ENCODE peak calls at places on chromosomes 16 and 17, in seven cellular contexts. V is GM12864, Q is A673, M is A549, S is AG09319, C is fibroblast of pulmonary artery, P is HFFc6. F is an unnamed sample.
A peak's percentile ranks its signal among the peaks of the same experiment; 100 is the strongest.

GRCh38 chr16:1887711-1888354 is 15.9 kb upstream of the MEIOB start:
- DNase-seq in C (no peak), Q (no peak), S (no peak), M (no peak), V (no peak), P (no peak), F (peak; percentile 47)

GRCh38 chr16:57184890-57185445 is 871 bp downstream of the PSME3IP1 start:
- DNase-seq in V (no peak), Q (no peak), M (no peak), P (no peak), S (no peak), C (no peak), F (no peak)

GRCh38 chr16:65106792-65107191 is 15.1 kb downstream of the CDH11 start:
- DNase-seq in C (peak; percentile 25), M (no peak), V (no peak), Q (no peak), P (no peak), S (no peak), F (no peak)

GRCh38 chr16:71358464-71359031 is at the start of gene CALB2:
- DNase-seq in P (peak; percentile 17), Q (peak; percentile 68), C (peak; percentile 47), S (no peak), V (no peak), M (peak; percentile 46), F (no peak)

GRCh38 chr17:28282596-28282995 is 36.4 kb upstream of the TMEM97 start:
- DNase-seq in Q (peak; percentile 47), V (no peak), C (peak; percentile 78), M (peak; percentile 64), P (peak; percentile 82), S (peak; percentile 60), F (no peak)

GRCh38 chr17:17781591-17782424 is 55.0 kb downstream of the SREBF1 start:
- DNase-seq in M (peak; percentile 51), S (peak; percentile 7), C (peak; percentile 45), V (no peak), P (peak; percentile 29), Q (peak; percentile 87), F (no peak)

GRCh38 chr17:31320791-31321190 is 631 bp downstream of the EVI2A start:
- DNase-seq in M (no peak), C (peak; percentile 33), P (no peak), S (no peak), Q (no peak), V (no peak), F (no peak)

GRCh38 chr17:47649153-47649971 is at the start of gene KPNB1:
- DNase-seq in C (peak; percentile 100), Q (peak; percentile 99), P (peak; percentile 100), M (peak; percentile 100), S (peak; percentile 100), V (peak; percentile 99), F (peak; percentile 100)

GRCh38 chr17:1759529-1759928 is 2.3 kb upstream of the SERPINF1 start:
- DNase-seq in C (no peak), V (no peak), S (no peak), Q (no peak), M (no peak), P (no peak), F (no peak)

GRCh38 chr16:54193656-54194007 is 93.0 kb downstream of the IRX3 start:
- DNase-seq in V (no peak), S (peak; percentile 18), M (peak; percentile 68), P (peak; percentile 64), Q (peak; percentile 88), C (peak; percentile 65), F (no peak)

GRCh38 chr17:34721326-34721725 is 141.9 kb downstream of the TMEM132E start:
- DNase-seq in S (no peak), C (no peak), P (no peak), Q (no peak), V (no peak), M (no peak), F (peak; percentile 43)

GRCh38 chr16:66508914-66509496 is 40.9 kb downstream of the TK2 start:
- DNase-seq in M (no peak), P (no peak), S (no peak), C (no peak), V (no peak), Q (no peak), F (peak; percentile 62)

GRCh38 chr17:49168706-49169105 is 36.1 kb downstream of the B4GALNT2 start:
- DNase-seq in Q (no peak), P (no peak), V (no peak), S (no peak), M (no peak), C (no peak), F (no peak)

GRCh38 chr17:66331038-66331816 is 28.8 kb downstream of the PRKCA start:
- DNase-seq in Q (no peak), M (no peak), S (no peak), C (no peak), P (no peak), V (no peak), F (no peak)

GRCh38 chr17:77429735-77429984 is 288.9 kb downstream of the SEC14L1 start:
- DNase-seq in Q (no peak), V (no peak), M (no peak), P (no peak), S (no peak), C (no peak), F (no peak)

GRCh38 chr17:79937435-79937870 is 98.2 kb upstream of the CBX4 start:
- DNase-seq in M (no peak), C (no peak), Q (no peak), P (no peak), S (no peak), V (no peak), F (peak; percentile 69)

GRCh38 chr17:4858068-4858879 is 25.1 kb downstream of the MINK1 start:
- DNase-seq in C (peak; percentile 57), M (no peak), S (no peak), V (no peak), P (no peak), Q (no peak), F (no peak)

GRCh38 chr17:67349420-67349819 is 17.0 kb downstream of the PSMD12 start:
- DNase-seq in M (no peak), S (no peak), C (no peak), Q (no peak), V (no peak), P (no peak), F (no peak)

GRCh38 chr17:8740486-8740885 is 4.2 kb downstream of the CCDC42 start:
- DNase-seq in C (no peak), S (no peak), P (no peak), Q (peak; percentile 16), M (no peak), V (no peak), F (no peak)

GRCh38 chr16:4538067-4538385 is 547 bp downstream of the CDIP1 start:
- DNase-seq in M (no peak), Q (no peak), V (no peak), S (no peak), C (no peak), P (no peak), F (no peak)

GRCh38 chr17:65455972-65456343 is 105.5 kb downstream of the AXIN2 start:
- DNase-seq in Q (peak; percentile 11), S (no peak), P (no peak), M (peak; percentile 18), V (no peak), C (peak; percentile 48), F (no peak)

GRCh38 chr17:73317554-73318426 is 6.0 kb upstream of the CDC42EP4 start:
- DNase-seq in M (no peak), Q (no peak), C (no peak), P (no peak), V (no peak), S (no peak), F (no peak)

GRCh38 chr17:1590031-1590746 is 27.6 kb upstream of the PITPNA start:
- DNase-seq in Q (peak; percentile 58), M (peak; percentile 90), C (peak; percentile 81), V (no peak), P (peak; percentile 81), S (peak; percentile 42), F (no peak)

GRCh38 chr17:80942360-80943345 is 49.0 kb upstream of the CHMP6 start:
- DNase-seq in C (peak; percentile 91), P (peak; percentile 42), Q (peak; percentile 92), M (no peak), V (no peak), S (peak; percentile 88), F (peak; percentile 82)
- TF ChIP-seq CTCF in C (peak; percentile 27), P (no peak), Q (peak; percentile 37), M (no peak), V (no peak), S (peak; percentile 35), F (peak; percentile 32)

DNA sequence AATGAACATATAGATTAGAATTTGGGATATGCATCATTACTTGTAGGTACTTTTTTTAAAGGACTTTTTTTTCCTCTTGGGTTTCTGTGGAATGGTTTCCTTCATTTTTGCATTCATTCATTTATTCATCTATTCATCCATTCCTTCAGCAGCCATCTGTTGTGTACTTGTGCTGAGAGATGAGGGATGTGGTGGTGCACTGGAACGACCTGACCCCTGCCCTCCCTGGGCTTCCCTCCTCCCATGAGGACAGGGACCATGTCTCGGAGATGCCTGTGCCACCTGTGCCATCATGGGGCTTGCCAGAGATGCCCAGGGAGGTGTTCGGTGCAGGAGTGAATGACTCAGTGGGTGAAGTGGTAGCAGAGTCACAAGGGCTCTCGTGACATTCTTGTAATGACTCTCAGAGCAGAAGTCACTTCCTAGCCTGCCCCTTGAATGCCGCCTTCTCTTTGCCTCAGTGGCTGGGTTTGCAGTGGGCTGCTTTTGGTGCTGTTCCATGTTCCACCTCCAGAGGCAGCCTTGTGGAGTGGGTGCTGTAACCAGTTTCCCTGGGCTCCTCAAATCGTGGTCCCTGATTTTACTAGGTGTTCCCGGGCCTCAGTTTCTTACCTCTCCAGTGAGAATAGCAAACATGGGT is 43.9 kb downstream of the CLEC16A start:
- DNase-seq in S (no peak), V (no peak), P (no peak), Q (no peak), M (no peak), C (no peak), F (no peak)
- TF ChIP-seq CTCF in S (peak; percentile 11), V (peak; percentile 84), P (peak; percentile 57), Q (peak; percentile 55), M (no peak), C (peak; percentile 45), F (peak; percentile 62)

GRCh38 chr17:81049372-81049911 is 14.5 kb downstream of the BAIAP2 start:
- DNase-seq in M (no peak), Q (no peak), S (no peak), C (no peak), V (no peak), P (no peak), F (no peak)
- TF ChIP-seq CTCF in M (no peak), Q (no peak), S (no peak), C (no peak), V (no peak), P (no peak), F (no peak)

GRCh38 chr17:75500419-75501216 is 14.7 kb downstream of the CASKIN2 start:
- DNase-seq in P (no peak), V (no peak), Q (no peak), C (no peak), S (no peak), M (no peak), F (no peak)

GRCh38 chr17:75501378-75502071 is 13.8 kb downstream of the CASKIN2 start:
- DNase-seq in P (no peak), Q (no peak), C (no peak), S (no peak), M (no peak), V (no peak), F (no peak)

GRCh38 chr17:75499313-75500022 is 15.9 kb downstream of the CASKIN2 start:
- DNase-seq in V (no peak), C (peak; percentile 20), S (no peak), Q (no peak), M (no peak), P (no peak), F (no peak)

GRCh38 chr17:75498019-75498725 is 17.2 kb downstream of the CASKIN2 start:
- DNase-seq in S (no peak), V (no peak), M (no peak), Q (no peak), P (no peak), C (no peak), F (no peak)

GRCh38 chr17:75498726-75499213 is 16.6 kb downstream of the CASKIN2 start:
- DNase-seq in S (no peak), C (peak; percentile 14), Q (no peak), P (no peak), M (peak; percentile 44), V (no peak), F (no peak)
- TF ChIP-seq CTCF in S (no peak), C (no peak), Q (no peak), P (no peak), M (no peak), V (no peak), F (no peak)

F was measured in chondrocyte.